ENCODE peak calls at places on chromosomes 5 and 9, in six cellular contexts. W is lower lobe of right lung; J is ACHN; X is iPS-NIHi11; A is stimulated activated CD4-positive, alpha-beta T cell treated with anti-CD3 and anti-CD28 coated beads, TNF-alpha, amount 100 ng/mL, for 1 hour; R is G401. G is an unnamed sample.

GRCh38 chr5:167261309-167262100 is 1029.9 kb upstream of the WWC1 start:
- DNase-seq in X (peak; percentile 42), R (no peak), J (peak; percentile 20), A (no peak), W (no peak), G (peak; percentile 7)

GRCh38 chr5:760363-761205 is 23.9 kb downstream of the ZDHHC11B start:
- DNase-seq in J (no peak), W (no peak), X (peak; percentile 18), A (no peak), R (no peak), G (peak; percentile 49)

GRCh38 chr9:137688725-137689124 is 69.9 kb downstream of the EHMT1 start:
- DNase-seq in J (no peak), W (no peak), A (no peak), R (peak; percentile 27), X (no peak), G (peak; percentile 31)

GRCh38 chr9:95505676-95506437 is 10.9 kb downstream of the PTCH1 start:
- DNase-seq in X (peak; percentile 88), A (no peak), J (peak; percentile 59), R (peak; percentile 73), W (no peak), G (peak; percentile 92)

GRCh38 chr9:4547016-4547415 is 56.7 kb downstream of the SLC1A1 start:
- DNase-seq in J (peak; percentile 48), X (no peak), W (no peak), A (no peak), R (peak; percentile 5), G (no peak)

GRCh38 chr5:67530609-67531255 is 334.1 kb upstream of the CD180 start:
- DNase-seq in J (no peak), A (no peak), W (no peak), X (no peak), R (peak; percentile 76), G (no peak)

GRCh38 chr5:55160493-55161209 is 680 bp downstream of the GPX8 start:
- DNase-seq in J (peak; percentile 86), W (no peak), R (peak; percentile 36), X (peak; percentile 58), A (no peak), G (peak; percentile 30)

GRCh38 chr9:80951675-80952074 is 737.7 kb downstream of the TLE1 start:
- DNase-seq in W (no peak), J (no peak), A (no peak), X (no peak), R (no peak), G (no peak)

GRCh38 chr9:95264954-95265615 is 52.4 kb downstream of the FANCC start:
- DNase-seq in J (peak; percentile 53), R (peak; percentile 38), A (no peak), W (no peak), X (no peak), G (no peak)

GRCh38 chr9:137441289-137441934 is at the start of gene ENTPD8:
- DNase-seq in X (peak; percentile 96), R (no peak), J (peak; percentile 50), A (no peak), W (peak; percentile 69), G (peak; percentile 99)

GRCh38 chr9:127550751-127551150 is 61.3 kb upstream of the STXBP1 start:
- DNase-seq in A (no peak), X (no peak), W (peak; percentile 62), R (no peak), J (no peak), G (no peak)

GRCh38 chr5:112366987-112367386 is 52.1 kb downstream of the EPB41L4A start:
- DNase-seq in R (no peak), J (peak; percentile 11), A (no peak), X (peak; percentile 69), W (no peak), G (peak; percentile 57)

GRCh38 chr9:113589890-113590289 is 126.4 kb downstream of the RGS3 start:
- DNase-seq in X (no peak), J (peak; percentile 58), W (peak; percentile 14), R (peak; percentile 48), A (no peak), G (no peak)

GRCh38 chr5:43208658-43209057 is 16.6 kb downstream of the NIM1K start:
- DNase-seq in X (no peak), J (no peak), R (no peak), W (no peak), A (no peak), G (no peak)

GRCh38 chr9:16689352-16689938 is 181.0 kb downstream of the BNC2 start:
- DNase-seq in J (no peak), W (no peak), A (no peak), X (no peak), R (no peak), G (no peak)

GRCh38 chr9:27467486-27467885 is 56.6 kb upstream of the IFNK start:
- DNase-seq in R (no peak), J (no peak), X (no peak), A (no peak), W (no peak), G (no peak)

GRCh38 chr5:176530983-176531901 is 6.0 kb downstream of the RNF44 start:
- DNase-seq in A (no peak), R (peak; percentile 40), J (no peak), X (no peak), W (peak; percentile 41), G (peak; percentile 56)

GRCh38 chr5:108421713-108422112 is 39.8 kb upstream of the FBXL17 start:
- DNase-seq in A (no peak), R (no peak), X (no peak), W (no peak), J (no peak), G (no peak)

GRCh38 chr5:1282139-1282992 is 12.5 kb downstream of the TERT start:
- DNase-seq in A (no peak), R (peak; percentile 9), J (no peak), W (peak; percentile 38), X (no peak), G (no peak)

GRCh38 chr9:77896269-77897245 is 135.1 kb downstream of the GNAQ start:
- DNase-seq in W (no peak), R (no peak), J (no peak), X (no peak), A (no peak), G (no peak)

GRCh38 chr9:129059796-129060785 is 20.8 kb upstream of the DOLPP1 start:
- DNase-seq in J (no peak), W (no peak), X (no peak), R (no peak), A (no peak), G (no peak)

GRCh38 chr5:138972836-138973235 is 97.7 kb upstream of the LRRTM2 start:
- DNase-seq in A (no peak), W (no peak), R (no peak), X (peak; percentile 34), J (no peak), G (peak; percentile 68)

GRCh38 chr5:178407646-178408045 is 175.0 kb upstream of the PHYKPL start:
- DNase-seq in A (no peak), J (no peak), X (no peak), W (no peak), R (no peak), G (peak; percentile 8)

GRCh38 chr9:36503172-36504153 is 69.2 kb upstream of the MELK start:
- DNase-seq in W (no peak), X (no peak), A (no peak), J (no peak), R (no peak), G (no peak)

GRCh38 chr5:39138892-39139291 is 64.7 kb upstream of the RICTOR start:
- DNase-seq in R (no peak), J (no peak), X (no peak), A (no peak), W (no peak), G (no peak)

GRCh38 chr5:173735171-173735570 is 118.7 kb upstream of the BOD1 start:
- DNase-seq in X (no peak), W (no peak), J (no peak), A (no peak), R (no peak), G (no peak)

GRCh38 chr5:148820778-148821395 is 5.5 kb upstream of the ADRB2 start:
- DNase-seq in A (no peak), X (no peak), R (peak; percentile 38), W (no peak), J (peak; percentile 52), G (peak; percentile 17)

GRCh38 chr5:14685757-14686156 is 21.2 kb downstream of the OTULIN start:
- DNase-seq in W (no peak), R (peak; percentile 83), J (peak; percentile 46), A (no peak), X (peak; percentile 71), G (peak; percentile 64)

GRCh38 chr5:105836263-105836662 is 1834.5 kb downstream of the EFNA5 start:
- DNase-seq in A (no peak), X (no peak), W (no peak), J (no peak), R (no peak), G (no peak)

G was measured in H7.